ENCODE peak calls at places on chromosomes 7 and 10, in five cellular contexts. T, V, C, H and F are unnamed samples.

GRCh38 chr10:2676455-2676854 is 390.9 kb upstream of the PFKP start:
- DNase-seq in T (no peak), C (no peak), V (no peak), H (no peak), F (no peak)

GRCh38 chr10:66931340-66931948 is 5.6 kb downstream of the LRRTM3 start:
- DNase-seq in H (peak), C (no peak), T (peak), V (no peak), F (no peak)

GRCh38 chr7:140230517-140230861 is 53.7 kb upstream of the KDM7A start:
- DNase-seq in H (no peak), C (peak), T (no peak), V (no peak), F (peak)

GRCh38 chr10:91416339-91416868 is 6.3 kb downstream of the HECTD2 start:
- DNase-seq in V (no peak), C (no peak), H (no peak), T (no peak), F (no peak)

GRCh38 chr10:127694580-127695193 is 42.3 kb upstream of the FOXI2 start:
- DNase-seq in V (no peak), T (peak), H (no peak), C (no peak), F (peak)

GRCh38 chr10:114607358-114607998 is 50.6 kb downstream of the ABLIM1 start:
- DNase-seq in C (no peak), V (no peak), T (no peak), H (peak), F (no peak)

GRCh38 chr7:816300-816750 is 16.0 kb upstream of the SUN1 start:
- DNase-seq in V (peak), H (peak), C (peak), T (peak), F (peak)

GRCh38 chr10:48224979-48225560 is 49.4 kb downstream of the FRMPD2 start:
- DNase-seq in V (no peak), H (peak), C (no peak), T (no peak), F (no peak)

GRCh38 chr10:12073526-12073925 is 4.8 kb downstream of the DHTKD1 start:
- DNase-seq in V (no peak), T (no peak), H (no peak), C (no peak), F (no peak)

GRCh38 chr10:95208702-95209391 is 14.8 kb downstream of the ACSM6 start:
- DNase-seq in V (no peak), H (peak), C (no peak), T (no peak), F (no peak)

GRCh38 chr7:44259547-44260457 is 59.0 kb downstream of the YKT6 start:
- DNase-seq in V (peak), T (no peak), C (peak), H (peak), F (no peak)

GRCh38 chr10:8269976-8270375 is 215.5 kb downstream of the GATA3 start:
- DNase-seq in C (no peak), T (no peak), V (no peak), H (no peak), F (no peak)

GRCh38 chr7:27193335-27194001 is 6.4 kb downstream of the HOXA13 start:
- DNase-seq in V (peak), T (no peak), H (no peak), C (no peak), F (no peak)

GRCh38 chr10:525565-526315 is 163.7 kb downstream of the DIP2C start:
- DNase-seq in H (no peak), V (peak), C (no peak), T (no peak), F (no peak)

GRCh38 chr7:133009853-133010252 is 72.0 kb downstream of the CHCHD3 start:
- DNase-seq in V (no peak), C (no peak), H (peak), T (no peak), F (no peak)

GRCh38 chr10:77321868-77322267 is 315.7 kb downstream of the KCNMA1 start:
- DNase-seq in T (no peak), C (no peak), H (no peak), V (no peak), F (no peak)

GRCh38 chr10:24156686-24157085 is 52.3 kb upstream of the KIAA1217 start:
- DNase-seq in T (no peak), H (peak), C (no peak), V (no peak), F (no peak)

GRCh38 chr7:115654384-115655181 is 376.0 kb downstream of the TFEC start:
- DNase-seq in V (no peak), H (no peak), C (no peak), T (peak), F (no peak)

GRCh38 chr7:151302531-151302930 is 39.1 kb upstream of the NUB1 start:
- DNase-seq in C (no peak), T (no peak), V (peak), H (no peak), F (no peak)

GRCh38 chr10:71333154-71333887 is 14.3 kb downstream of the SLC29A3 start:
- DNase-seq in C (no peak), V (no peak), H (no peak), T (no peak), F (peak)

GRCh38 chr7:118153551-118154177 is 30.3 kb upstream of the LSM8 start:
- DNase-seq in T (peak), V (no peak), C (no peak), H (peak), F (no peak)

GRCh38 chr7:147485660-147486210 is 1104.8 kb upstream of the C7orf33 start:
- DNase-seq in C (no peak), V (no peak), H (no peak), T (no peak), F (no peak)

GRCh38 chr10:82150123-82150900 is 275.3 kb downstream of the NRG3 start:
- DNase-seq in H (no peak), V (no peak), T (peak), C (peak), F (peak)

DNA sequence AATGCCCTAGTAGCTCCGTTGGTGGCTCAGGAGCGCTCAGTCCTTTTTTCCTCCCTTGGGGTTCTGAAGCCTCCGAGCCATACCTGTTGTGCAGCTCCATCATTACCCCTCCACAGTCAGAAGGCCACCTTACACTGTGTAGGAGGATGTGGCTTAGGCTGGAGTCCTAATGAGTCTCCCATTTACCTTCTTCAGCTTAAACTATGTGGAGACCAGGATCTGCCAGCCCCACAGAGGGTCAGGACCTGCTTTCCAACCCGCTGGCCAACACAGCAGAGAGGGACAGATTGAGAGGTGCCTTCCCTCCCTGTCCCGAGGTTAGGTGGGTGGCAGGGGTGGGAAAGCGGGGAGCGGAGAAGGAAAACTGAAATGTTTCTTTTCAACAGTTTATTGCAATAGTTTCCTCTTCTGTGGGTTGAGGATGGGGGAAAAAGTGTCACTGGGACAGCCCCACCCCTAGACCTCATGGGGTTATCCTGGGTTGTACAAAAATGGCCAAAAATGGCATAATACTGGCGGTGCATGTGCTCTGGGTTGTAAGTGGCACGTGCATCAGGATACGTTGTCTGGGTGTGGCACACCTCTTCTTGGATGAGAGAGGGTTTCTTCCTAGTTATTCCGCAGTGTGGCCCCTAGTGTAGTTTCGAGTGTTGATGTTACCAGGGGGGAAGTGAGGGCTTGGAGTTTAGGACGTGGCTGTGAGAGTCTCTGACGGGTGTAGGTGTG is 31.5 kb downstream of the TSPAN14 start:
- DNase-seq in H (no peak), V (peak), T (no peak), C (no peak), F (no peak)
- H3K4me3 ChIP-seq in H (no peak), V (no peak), T (no peak), C (no peak), F (peak)

DNA sequence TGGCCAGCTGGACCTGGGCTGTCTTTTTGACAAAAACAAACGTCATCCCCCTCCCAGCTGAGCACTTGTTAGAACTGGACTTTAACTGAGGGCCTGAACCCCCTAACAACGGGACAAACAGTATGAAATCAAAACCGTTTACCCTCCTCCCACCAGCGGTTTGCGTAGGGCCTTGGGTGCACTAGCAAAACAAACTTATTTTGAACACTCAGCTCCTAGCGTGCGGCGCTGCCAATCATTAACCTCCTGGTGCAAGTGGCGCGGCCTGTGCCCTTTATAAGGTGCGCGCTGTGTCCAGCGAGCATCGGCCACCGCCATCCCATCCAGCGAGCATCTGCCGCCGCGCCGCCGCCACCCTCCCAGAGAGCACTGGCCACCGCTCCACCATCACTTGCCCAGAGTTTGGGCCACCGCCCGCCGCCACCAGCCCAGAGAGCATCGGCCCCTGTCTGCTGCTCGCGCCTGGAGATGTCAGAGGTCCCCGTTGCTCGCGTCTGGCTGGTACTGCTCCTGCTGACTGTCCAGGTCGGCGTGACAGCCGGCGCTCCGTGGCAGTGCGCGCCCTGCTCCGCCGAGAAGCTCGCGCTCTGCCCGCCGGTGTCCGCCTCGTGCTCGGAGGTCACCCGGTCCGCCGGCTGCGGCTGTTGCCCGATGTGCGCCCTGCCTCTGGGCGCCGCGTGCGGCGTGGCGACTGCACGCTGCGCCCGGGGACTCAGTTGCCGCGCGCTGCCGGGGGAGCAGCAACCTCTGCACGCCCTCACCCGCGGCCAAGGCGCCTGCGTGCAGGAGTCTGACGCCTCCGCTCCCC is at the start of gene IGFBP1:
- DNase-seq in T (peak), V (no peak), C (no peak), H (no peak), F (no peak)
- H3K4me3 ChIP-seq in T (peak), V (peak), C (peak), H (peak), F (peak)

DNA sequence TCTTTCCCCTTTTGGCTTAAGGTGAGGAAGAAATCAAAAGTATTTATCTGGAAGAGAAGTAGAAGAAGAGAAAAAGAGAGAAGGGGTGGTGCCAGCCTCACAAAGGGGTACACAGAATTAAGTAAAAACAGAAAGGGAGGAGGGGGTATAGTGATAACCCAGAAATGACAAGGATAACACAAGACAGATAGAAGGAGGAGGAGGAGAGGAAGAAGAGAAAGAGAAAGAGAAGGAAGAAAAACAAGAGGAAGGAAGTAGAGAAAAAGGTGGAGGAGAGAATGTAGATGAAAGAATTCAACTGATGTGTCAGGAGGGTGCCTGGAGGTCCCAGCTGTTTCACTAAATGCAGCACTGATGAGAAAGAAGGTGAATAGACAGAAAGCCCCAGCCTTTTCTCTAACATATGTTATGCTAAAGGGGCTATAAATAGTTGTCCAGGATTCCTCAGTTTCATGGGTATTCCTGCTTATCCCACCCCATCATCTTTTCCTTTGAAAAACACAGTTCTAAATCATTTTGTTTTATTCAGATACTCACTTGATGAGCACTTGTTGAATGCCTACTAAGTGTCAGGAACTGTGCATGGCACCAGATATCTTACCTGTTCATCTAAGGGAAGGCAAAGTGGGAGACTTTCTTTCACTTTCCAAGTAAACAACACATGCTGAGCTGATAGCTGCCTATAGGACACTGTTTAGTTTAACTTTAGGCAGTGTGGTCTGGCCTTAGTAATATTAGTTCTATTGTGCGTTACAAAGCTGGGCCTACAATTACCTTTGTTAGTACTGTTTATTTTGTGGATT is 8.0 kb downstream of the SEMA3E start:
- DNase-seq in T (no peak), H (no peak), V (no peak), C (no peak), F (no peak)
- H3K4me3 ChIP-seq in T (no peak), H (no peak), V (no peak), C (no peak), F (no peak)

GRCh38 chr7:155459867-155460461 is 2.0 kb downstream of the EN2 start:
- DNase-seq in H (no peak), C (no peak), V (no peak), T (no peak), F (no peak)

GRCh38 chr7:155458317-155459132 is 596 bp downstream of the EN2 start:
- DNase-seq in V (no peak), T (peak), H (no peak), C (no peak), F (no peak)

GRCh38 chr7:155460926-155461613 is 3.1 kb downstream of the EN2 start:
- DNase-seq in T (no peak), C (no peak), V (no peak), H (no peak), F (no peak)

GRCh38 chr7:155457544-155458316 is at the start of gene EN2:
- DNase-seq in C (no peak), T (peak), V (no peak), H (no peak), F (no peak)

DNA sequence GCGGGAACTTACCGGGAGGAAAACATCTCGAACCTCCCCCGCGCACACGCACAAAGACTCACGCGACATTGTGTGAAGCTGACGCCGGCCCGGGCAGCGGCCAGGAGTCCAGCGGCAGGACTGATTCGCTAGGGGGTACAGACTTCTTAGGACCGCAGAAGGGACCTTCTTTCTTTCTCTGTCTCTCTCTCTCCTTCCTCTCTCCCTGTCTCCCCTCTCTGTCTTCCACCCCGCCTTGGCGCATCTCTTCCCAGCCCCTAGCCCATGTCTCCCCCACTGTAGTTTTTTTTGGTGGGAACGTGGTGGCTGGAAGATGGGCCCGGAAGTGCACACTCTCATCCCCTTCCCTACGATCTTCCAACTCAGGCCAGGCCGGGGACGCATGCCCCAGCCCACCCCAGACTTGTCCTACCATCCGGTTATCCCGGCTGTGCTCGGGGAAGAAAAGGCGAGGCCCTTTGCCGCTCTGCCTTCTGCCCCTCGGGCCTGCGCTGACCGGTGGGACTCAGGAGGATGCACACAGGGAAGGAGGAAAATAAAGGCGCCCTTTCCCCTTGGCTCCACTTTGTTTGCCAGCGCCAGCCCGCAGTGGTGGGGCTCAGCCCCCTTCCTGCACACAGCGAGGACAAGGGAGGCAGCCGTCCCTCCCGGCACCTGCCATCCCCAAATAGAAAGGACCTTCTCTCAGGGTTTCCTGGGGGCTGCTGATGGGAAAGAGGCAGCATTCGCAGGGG is 1.4 kb downstream of the EN2 start:
- DNase-seq in V (no peak), T (no peak), H (no peak), C (no peak), F (no peak)
- H3K4me3 ChIP-seq in V (peak), T (peak), H (no peak), C (no peak), F (peak)

GRCh38 chr10:88974446-88975376 is 15.9 kb upstream of the FAS start:
- DNase-seq in T (no peak), C (no peak), V (no peak), H (peak), F (no peak)
- H3K4me3 ChIP-seq in T (no peak), C (peak), V (peak), H (peak), F (peak)

DNA sequence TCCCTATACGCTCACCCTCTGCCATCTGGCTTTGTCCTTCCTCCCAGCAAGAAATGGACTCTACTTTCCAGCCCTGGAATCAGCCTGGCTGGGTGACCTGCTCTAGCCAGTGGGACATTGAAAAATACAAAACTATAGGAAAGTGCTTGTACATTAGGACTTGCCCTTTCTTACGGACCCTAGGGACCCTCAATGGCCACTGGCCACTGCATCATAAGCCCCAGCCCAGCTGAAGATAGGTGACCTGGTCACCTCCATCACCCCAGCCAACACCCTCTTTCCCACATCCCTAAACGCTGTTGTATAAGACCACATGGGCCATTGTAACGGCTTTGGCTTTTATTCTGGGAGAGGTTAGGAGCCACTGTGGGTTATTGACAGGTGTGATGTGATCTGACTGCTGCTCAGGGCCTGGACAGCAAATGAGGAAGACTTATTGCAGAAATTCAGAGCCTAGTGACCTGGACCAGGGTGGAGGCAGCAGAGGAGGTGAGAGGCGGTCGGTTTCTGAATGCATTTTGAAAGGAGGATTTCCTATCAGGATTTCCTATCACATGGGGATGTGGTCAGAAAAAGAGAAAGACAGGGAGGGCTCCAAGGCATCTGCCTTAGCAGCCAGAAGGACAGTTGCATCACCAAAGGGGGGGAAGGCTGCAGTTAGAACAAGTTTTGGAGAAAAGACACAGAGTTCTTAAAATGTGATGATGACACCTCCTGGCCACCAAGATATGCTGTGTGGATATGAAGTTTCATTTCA is 2.2 kb upstream of the LMBR1 start:
- DNase-seq in H (no peak), T (no peak), C (no peak), V (no peak), F (no peak)
- H3K4me3 ChIP-seq in H (no peak), T (no peak), C (no peak), V (no peak), F (no peak)

GRCh38 chr7:55017841-55018240 is 976 bp upstream of the EGFR start:
- DNase-seq in C (no peak), V (no peak), H (no peak), T (no peak), F (no peak)
- H3K4me3 ChIP-seq in C (peak), V (peak), H (peak), T (no peak), F (peak)

GRCh38 chr7:105209870-105210269 is 178.9 kb downstream of the SRPK2 start:
- DNase-seq in T (no peak), V (no peak), C (no peak), H (no peak), F (no peak)

GRCh38 chr7:105212236-105212635 is 176.5 kb downstream of the SRPK2 start:
- DNase-seq in C (no peak), H (no peak), T (no peak), V (no peak), F (no peak)

GRCh38 chr7:105213619-105214018 is 175.1 kb downstream of the SRPK2 start:
- DNase-seq in C (no peak), T (no peak), H (no peak), V (no peak), F (no peak)

GRCh38 chr7:105209433-105209832 is 179.3 kb downstream of the SRPK2 start:
- DNase-seq in C (no peak), T (no peak), V (no peak), H (no peak), F (no peak)

DNA sequence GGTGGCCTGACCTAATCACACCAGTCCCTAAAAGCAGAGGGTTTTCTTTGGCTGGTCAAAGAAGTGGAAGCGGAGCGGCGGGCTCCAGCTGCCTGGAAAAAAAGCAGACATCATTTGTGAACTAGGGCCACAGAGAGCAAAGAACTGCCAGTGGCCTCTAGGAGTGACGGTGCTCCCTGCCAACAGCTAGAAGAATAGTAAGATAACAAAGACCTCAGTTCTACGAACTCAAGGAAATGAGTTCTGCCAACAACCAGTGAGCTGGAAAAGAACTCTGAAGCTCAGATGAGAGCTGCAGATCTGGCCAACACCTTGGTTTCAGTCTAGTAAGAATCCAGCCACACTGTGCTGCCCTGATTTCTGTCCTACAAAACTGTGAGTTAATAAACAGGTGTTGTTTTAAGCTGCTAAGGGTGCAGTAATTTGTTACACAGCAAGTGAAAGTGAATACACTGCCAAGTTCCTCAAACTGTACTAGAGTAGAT is 178.0 kb downstream of the SRPK2 start:
- DNase-seq in T (no peak), V (no peak), C (peak), H (peak), F (peak)
- H3K4me3 ChIP-seq in T (no peak), V (no peak), C (peak), H (no peak), F (no peak)

GRCh38 chr10:60139290-60139689 is 232.9 kb upstream of the CCDC6 start:
- DNase-seq in T (no peak), V (no peak), C (no peak), H (no peak), F (no peak)
- H3K4me3 ChIP-seq in T (peak), V (no peak), C (peak), H (no peak), F (no peak)